ENCODE peak calls at places on chromosomes 3 and 15, in eight cellular contexts. One of them, this sample, is unnamed.
A peak's percentile ranks its signal among the peaks of the same experiment; 100 is the strongest.

GRCh38 chr3:179113903-179114302 is 34.3 kb upstream of the PIK3CA start:
- DNase-seq in dorsolateral prefrontal cortex: no peak
- DNase-seq in brain microvascular endothelial cell: peak; percentile 6
- DNase-seq in WERI-Rb-1: no peak
- DNase-seq in HCT116: no peak
- DNase-seq in RWPE2: no peak
- DNase-seq in NB4: no peak
- DNase-seq in HFFc6: no peak
- DNase-seq in this sample: no peak

GRCh38 chr3:31779514-31779913 is 201.5 kb downstream of the OSBPL10 start:
- DNase-seq in dorsolateral prefrontal cortex: no peak
- DNase-seq in brain microvascular endothelial cell: no peak
- DNase-seq in WERI-Rb-1: no peak
- DNase-seq in HCT116: no peak
- DNase-seq in RWPE2: no peak
- DNase-seq in NB4: no peak
- DNase-seq in HFFc6: no peak
- DNase-seq in this sample: no peak

GRCh38 chr3:125011941-125012340 is 43.9 kb downstream of the HEG1 start:
- DNase-seq in dorsolateral prefrontal cortex: no peak
- DNase-seq in brain microvascular endothelial cell: no peak
- DNase-seq in WERI-Rb-1: peak; percentile 90
- DNase-seq in HCT116: no peak
- DNase-seq in RWPE2: no peak
- DNase-seq in NB4: no peak
- DNase-seq in HFFc6: no peak
- DNase-seq in this sample: no peak

GRCh38 chr3:4907647-4908046 is 71.6 kb upstream of the BHLHE40 start:
- DNase-seq in dorsolateral prefrontal cortex: no peak
- DNase-seq in brain microvascular endothelial cell: no peak
- DNase-seq in WERI-Rb-1: no peak
- DNase-seq in HCT116: no peak
- DNase-seq in RWPE2: no peak
- DNase-seq in NB4: no peak
- DNase-seq in HFFc6: no peak
- DNase-seq in this sample: no peak

GRCh38 chr15:70923311-70924080 is 30.9 kb downstream of the LRRC49 start:
- DNase-seq in dorsolateral prefrontal cortex: no peak
- DNase-seq in brain microvascular endothelial cell: no peak
- DNase-seq in WERI-Rb-1: no peak
- DNase-seq in HCT116: no peak
- DNase-seq in RWPE2: no peak
- DNase-seq in NB4: no peak
- DNase-seq in HFFc6: no peak
- DNase-seq in this sample: no peak

GRCh38 chr3:38245930-38246329 is 19.7 kb upstream of the SLC22A13 start:
- DNase-seq in dorsolateral prefrontal cortex: no peak
- DNase-seq in brain microvascular endothelial cell: no peak
- DNase-seq in WERI-Rb-1: no peak
- DNase-seq in HCT116: no peak
- DNase-seq in RWPE2: no peak
- DNase-seq in NB4: no peak
- DNase-seq in HFFc6: no peak
- DNase-seq in this sample: no peak

GRCh38 chr3:195194559-195195161 is 76.3 kb downstream of the XXYLT1 start:
- DNase-seq in dorsolateral prefrontal cortex: no peak
- DNase-seq in brain microvascular endothelial cell: no peak
- DNase-seq in WERI-Rb-1: no peak
- DNase-seq in HCT116: no peak
- DNase-seq in RWPE2: no peak
- DNase-seq in NB4: peak; percentile 34
- DNase-seq in HFFc6: no peak
- DNase-seq in this sample: no peak

GRCh38 chr15:79896634-79897379 is at the start of gene MTHFS:
- DNase-seq in dorsolateral prefrontal cortex: peak; percentile 52
- DNase-seq in brain microvascular endothelial cell: peak; percentile 44
- DNase-seq in WERI-Rb-1: peak; percentile 87
- DNase-seq in HCT116: peak; percentile 63
- DNase-seq in RWPE2: peak; percentile 89
- DNase-seq in NB4: peak; percentile 91
- DNase-seq in HFFc6: peak; percentile 38
- DNase-seq in this sample: peak; percentile 89

GRCh38 chr15:43932036-43932435 is 105.2 kb downstream of the WDR76 start:
- DNase-seq in dorsolateral prefrontal cortex: no peak
- DNase-seq in brain microvascular endothelial cell: no peak
- DNase-seq in WERI-Rb-1: no peak
- DNase-seq in HCT116: no peak
- DNase-seq in RWPE2: peak; percentile 11
- DNase-seq in NB4: no peak
- DNase-seq in HFFc6: no peak
- DNase-seq in this sample: no peak

GRCh38 chr15:61383421-61383820 is 154.3 kb upstream of the RORA start:
- DNase-seq in dorsolateral prefrontal cortex: no peak
- DNase-seq in brain microvascular endothelial cell: peak; percentile 93
- DNase-seq in WERI-Rb-1: no peak
- DNase-seq in HCT116: no peak
- DNase-seq in RWPE2: no peak
- DNase-seq in NB4: no peak
- DNase-seq in HFFc6: peak; percentile 0
- DNase-seq in this sample: no peak

GRCh38 chr15:57323806-57324589 is 52.3 kb upstream of the CGNL1 start:
- DNase-seq in dorsolateral prefrontal cortex: no peak
- DNase-seq in brain microvascular endothelial cell: peak; percentile 46
- DNase-seq in WERI-Rb-1: peak; percentile 57
- DNase-seq in HCT116: peak; percentile 90
- DNase-seq in RWPE2: peak; percentile 94
- DNase-seq in NB4: peak; percentile 41
- DNase-seq in HFFc6: no peak
- DNase-seq in this sample: no peak

GRCh38 chr3:153555919-153556318 is 393.9 kb downstream of the RAP2B start:
- DNase-seq in dorsolateral prefrontal cortex: no peak
- DNase-seq in brain microvascular endothelial cell: no peak
- DNase-seq in WERI-Rb-1: no peak
- DNase-seq in HCT116: no peak
- DNase-seq in RWPE2: no peak
- DNase-seq in NB4: no peak
- DNase-seq in HFFc6: no peak
- DNase-seq in this sample: no peak

GRCh38 chr15:76904461-76905012 is 603 bp downstream of the SCAPER start:
- DNase-seq in dorsolateral prefrontal cortex: peak; percentile 39
- DNase-seq in brain microvascular endothelial cell: no peak
- DNase-seq in WERI-Rb-1: peak; percentile 35
- DNase-seq in HCT116: no peak
- DNase-seq in RWPE2: no peak
- DNase-seq in NB4: peak; percentile 38
- DNase-seq in HFFc6: no peak
- DNase-seq in this sample: peak; percentile 27

GRCh38 chr3:171994646-171995441 is 44.5 kb upstream of the FNDC3B start:
- DNase-seq in dorsolateral prefrontal cortex: no peak
- DNase-seq in brain microvascular endothelial cell: peak; percentile 75
- DNase-seq in WERI-Rb-1: no peak
- DNase-seq in HCT116: no peak
- DNase-seq in RWPE2: no peak
- DNase-seq in NB4: peak; percentile 61
- DNase-seq in HFFc6: peak; percentile 91
- DNase-seq in this sample: no peak

GRCh38 chr15:74723754-74724334 is 1.5 kb downstream of the CYP1A1 start:
- DNase-seq in dorsolateral prefrontal cortex: no peak
- DNase-seq in brain microvascular endothelial cell: peak; percentile 38
- DNase-seq in WERI-Rb-1: peak; percentile 13
- DNase-seq in HCT116: peak; percentile 77
- DNase-seq in RWPE2: no peak
- DNase-seq in NB4: peak; percentile 70
- DNase-seq in HFFc6: peak; percentile 8
- DNase-seq in this sample: peak; percentile 33

GRCh38 chr3:185539934-185540333 is 12.5 kb downstream of the LIPH start:
- DNase-seq in dorsolateral prefrontal cortex: no peak
- DNase-seq in brain microvascular endothelial cell: no peak
- DNase-seq in WERI-Rb-1: no peak
- DNase-seq in HCT116: no peak
- DNase-seq in RWPE2: no peak
- DNase-seq in NB4: no peak
- DNase-seq in HFFc6: no peak
- DNase-seq in this sample: no peak

GRCh38 chr3:30122359-30122758 is 484.0 kb upstream of the TGFBR2 start:
- DNase-seq in dorsolateral prefrontal cortex: no peak
- DNase-seq in brain microvascular endothelial cell: no peak
- DNase-seq in WERI-Rb-1: no peak
- DNase-seq in HCT116: no peak
- DNase-seq in RWPE2: no peak
- DNase-seq in NB4: peak; percentile 21
- DNase-seq in HFFc6: no peak
- DNase-seq in this sample: no peak

GRCh38 chr3:121894191-121894990 is at the start of gene SLC15A2:
- DNase-seq in dorsolateral prefrontal cortex: peak; percentile 66
- DNase-seq in brain microvascular endothelial cell: no peak
- DNase-seq in WERI-Rb-1: peak; percentile 11
- DNase-seq in HCT116: no peak
- DNase-seq in RWPE2: no peak
- DNase-seq in NB4: no peak
- DNase-seq in HFFc6: no peak
- DNase-seq in this sample: no peak

GRCh38 chr3:14948609-14949038 is 1.2 kb downstream of the NR2C2 start:
- DNase-seq in dorsolateral prefrontal cortex: no peak
- DNase-seq in brain microvascular endothelial cell: no peak
- DNase-seq in WERI-Rb-1: no peak
- DNase-seq in HCT116: no peak
- DNase-seq in RWPE2: no peak
- DNase-seq in NB4: no peak
- DNase-seq in HFFc6: no peak
- DNase-seq in this sample: no peak
- TF ChIP-seq CTCF in dorsolateral prefrontal cortex: no peak
- TF ChIP-seq CTCF in brain microvascular endothelial cell: no peak
- TF ChIP-seq CTCF in WERI-Rb-1: no peak
- TF ChIP-seq CTCF in HCT116: no peak
- TF ChIP-seq CTCF in RWPE2: no peak
- TF ChIP-seq CTCF in NB4: no peak
- TF ChIP-seq CTCF in HFFc6: no peak
- TF ChIP-seq CTCF in this sample: no peak

GRCh38 chr3:192326656-192327055 is 400.7 kb downstream of the FGF12 start:
- DNase-seq in dorsolateral prefrontal cortex: no peak
- DNase-seq in brain microvascular endothelial cell: no peak
- DNase-seq in WERI-Rb-1: no peak
- DNase-seq in HCT116: no peak
- DNase-seq in RWPE2: no peak
- DNase-seq in NB4: no peak
- DNase-seq in HFFc6: no peak
- DNase-seq in this sample: no peak
- TF ChIP-seq CTCF in dorsolateral prefrontal cortex: no peak
- TF ChIP-seq CTCF in brain microvascular endothelial cell: no peak
- TF ChIP-seq CTCF in WERI-Rb-1: no peak
- TF ChIP-seq CTCF in HCT116: no peak
- TF ChIP-seq CTCF in RWPE2: no peak
- TF ChIP-seq CTCF in NB4: no peak
- TF ChIP-seq CTCF in HFFc6: no peak
- TF ChIP-seq CTCF in this sample: no peak

GRCh38 chr15:84752195-84752594 is 3.8 kb downstream of the ZNF592 start:
- DNase-seq in dorsolateral prefrontal cortex: no peak
- DNase-seq in brain microvascular endothelial cell: no peak
- DNase-seq in WERI-Rb-1: no peak
- DNase-seq in HCT116: no peak
- DNase-seq in RWPE2: no peak
- DNase-seq in NB4: no peak
- DNase-seq in HFFc6: no peak
- DNase-seq in this sample: no peak

GRCh38 chr15:84748274-84749110 is at the start of gene ZNF592:
- DNase-seq in dorsolateral prefrontal cortex: peak; percentile 73
- DNase-seq in brain microvascular endothelial cell: peak; percentile 34
- DNase-seq in WERI-Rb-1: peak; percentile 76
- DNase-seq in HCT116: no peak
- DNase-seq in RWPE2: peak; percentile 80
- DNase-seq in NB4: peak; percentile 89
- DNase-seq in HFFc6: peak; percentile 58
- DNase-seq in this sample: peak; percentile 93

GRCh38 chr15:84749111-84749991 is 959 bp downstream of the ZNF592 start:
- DNase-seq in dorsolateral prefrontal cortex: no peak
- DNase-seq in brain microvascular endothelial cell: peak; percentile 18
- DNase-seq in WERI-Rb-1: peak; percentile 91
- DNase-seq in HCT116: no peak
- DNase-seq in RWPE2: no peak
- DNase-seq in NB4: peak; percentile 86
- DNase-seq in HFFc6: no peak
- DNase-seq in this sample: peak; percentile 49

GRCh38 chr15:84750583-84751092 is 2.2 kb downstream of the ZNF592 start:
- DNase-seq in dorsolateral prefrontal cortex: no peak
- DNase-seq in brain microvascular endothelial cell: no peak
- DNase-seq in WERI-Rb-1: peak; percentile 23
- DNase-seq in HCT116: no peak
- DNase-seq in RWPE2: no peak
- DNase-seq in NB4: peak; percentile 85
- DNase-seq in HFFc6: no peak
- DNase-seq in this sample: peak; percentile 18

GRCh38 chr15:84747423-84748273 is 744 bp upstream of the ZNF592 start:
- DNase-seq in dorsolateral prefrontal cortex: peak; percentile 64
- DNase-seq in brain microvascular endothelial cell: peak; percentile 59
- DNase-seq in WERI-Rb-1: peak; percentile 74
- DNase-seq in HCT116: no peak
- DNase-seq in RWPE2: peak; percentile 84
- DNase-seq in NB4: peak; percentile 89
- DNase-seq in HFFc6: peak; percentile 70
- DNase-seq in this sample: peak; percentile 82
- TF ChIP-seq CTCF in dorsolateral prefrontal cortex: no peak
- TF ChIP-seq CTCF in brain microvascular endothelial cell: no peak
- TF ChIP-seq CTCF in WERI-Rb-1: no peak
- TF ChIP-seq CTCF in HCT116: no peak
- TF ChIP-seq CTCF in RWPE2: no peak
- TF ChIP-seq CTCF in NB4: no peak
- TF ChIP-seq CTCF in HFFc6: no peak
- TF ChIP-seq CTCF in this sample: no peak

DNA sequence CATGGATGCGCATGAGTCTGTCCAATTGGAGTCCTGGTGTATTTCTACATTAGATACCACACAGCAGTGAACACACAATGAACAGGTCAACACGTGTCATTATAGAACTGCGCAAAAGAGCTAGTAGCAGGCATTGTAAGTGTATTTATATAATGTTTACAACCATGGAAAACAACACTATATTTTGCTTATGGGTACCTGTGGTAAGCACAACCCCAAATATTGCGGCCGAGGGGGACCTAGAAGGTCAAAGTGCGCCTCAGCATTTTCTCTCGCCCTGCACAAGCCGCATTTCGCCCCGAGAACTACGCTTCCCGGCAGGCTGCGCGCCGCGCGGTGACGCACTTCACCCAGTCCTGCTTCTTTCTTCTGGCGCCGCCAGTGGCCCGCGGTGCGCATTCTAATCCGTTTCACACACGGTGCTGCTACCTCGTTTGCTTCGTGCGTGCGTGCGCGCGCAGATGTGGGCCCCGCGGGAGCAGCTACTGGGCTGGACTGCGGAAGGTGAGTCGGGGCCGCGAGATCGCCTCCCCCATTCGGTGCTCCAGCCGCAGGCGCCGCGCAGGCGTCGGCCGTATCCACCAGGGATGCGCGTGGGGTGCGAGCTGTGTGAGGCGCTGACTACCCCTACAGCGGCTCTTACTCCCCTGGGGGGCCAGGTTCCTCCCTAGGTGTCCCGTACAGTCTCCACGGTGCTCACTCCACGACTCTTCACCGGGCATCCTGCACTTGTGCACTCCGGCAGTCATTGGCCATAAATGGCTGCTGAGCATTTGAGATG is at the start of gene ZNF589:
- DNase-seq in dorsolateral prefrontal cortex: peak; percentile 92
- DNase-seq in brain microvascular endothelial cell: peak; percentile 87
- DNase-seq in WERI-Rb-1: peak; percentile 96
- DNase-seq in HCT116: peak; percentile 89
- DNase-seq in RWPE2: peak; percentile 90
- DNase-seq in NB4: peak; percentile 94
- DNase-seq in HFFc6: peak; percentile 93
- DNase-seq in this sample: peak; percentile 87
- TF ChIP-seq CTCF in dorsolateral prefrontal cortex: peak; percentile 53
- TF ChIP-seq CTCF in brain microvascular endothelial cell: peak; percentile 48
- TF ChIP-seq CTCF in WERI-Rb-1: peak; percentile 42
- TF ChIP-seq CTCF in HCT116: no peak
- TF ChIP-seq CTCF in RWPE2: peak; percentile 42
- TF ChIP-seq CTCF in NB4: peak; percentile 24
- TF ChIP-seq CTCF in HFFc6: peak; percentile 44
- TF ChIP-seq CTCF in this sample: no peak